ENCODE peak calls at places on chromosomes 3 and 15, in four cellular contexts. Y, V, E and H are unnamed samples.
A peak's percentile ranks its signal among the peaks of the same experiment; 100 is the strongest.

GRCh38 chr15:89301304-89302089 is 33.1 kb downstream of the POLG start:
- DNase-seq in Y (no peak), V (no peak), E (no peak), H (no peak)

GRCh38 chr3:158836312-158836711 is 34.5 kb downstream of the MFSD1 start:
- DNase-seq in E (no peak), Y (no peak), V (no peak), H (no peak)

GRCh38 chr3:30597131-30597768 is 9.2 kb upstream of the TGFBR2 start:
- DNase-seq in V (no peak), E (no peak), Y (no peak), H (no peak)

GRCh38 chr15:85768595-85769168 is 26.0 kb downstream of the KLHL25 start:
- DNase-seq in Y (no peak), E (no peak), V (no peak), H (no peak)

GRCh38 chr15:41801850-41802455 is 25.9 kb upstream of the JMJD7 start:
- DNase-seq in Y (no peak), V (no peak), E (no peak), H (no peak)

GRCh38 chr3:24591661-24592555 is 97.3 kb upstream of the THRB start:
- DNase-seq in E (no peak), V (no peak), Y (no peak), H (no peak)

GRCh38 chr3:69784854-69785523 is 45.7 kb downstream of the MITF start:
- DNase-seq in Y (peak; percentile 11), E (no peak), V (no peak), H (peak; percentile 91)

GRCh38 chr3:104909721-104910120 is 457.0 kb upstream of the ALCAM start:
- DNase-seq in V (no peak), E (no peak), Y (no peak), H (no peak)

GRCh38 chr3:57079221-57079831 is 18.9 kb downstream of the SPATA12 start:
- DNase-seq in Y (peak; percentile 93), V (peak; percentile 53), E (peak; percentile 16), H (peak; percentile 92)

GRCh38 chr3:101279162-101279561 is 41.2 kb downstream of the IMPG2 start:
- DNase-seq in E (no peak), Y (no peak), V (no peak), H (no peak)

GRCh38 chr3:51942603-51943450 is 664 bp downstream of the PARP3 start:
- DNase-seq in Y (peak; percentile 54), V (peak; percentile 67), E (peak; percentile 24), H (peak; percentile 66)

GRCh38 chr3:160098261-160098908 is 109.8 kb downstream of the IL12A start:
- DNase-seq in E (no peak), Y (no peak), V (no peak), H (peak; percentile 69)

GRCh38 chr3:186093271-186093900 is 15.5 kb downstream of the ETV5 start:
- DNase-seq in E (no peak), Y (no peak), V (no peak), H (peak; percentile 54)

GRCh38 chr3:13546667-13547171 is 2.2 kb upstream of the FBLN2 start:
- DNase-seq in E (no peak), Y (peak; percentile 71), V (no peak), H (peak; percentile 27)

GRCh38 chr15:85539491-85539890 is 159.1 kb downstream of the AKAP13 start:
- DNase-seq in V (no peak), Y (no peak), E (no peak), H (no peak)

DNA sequence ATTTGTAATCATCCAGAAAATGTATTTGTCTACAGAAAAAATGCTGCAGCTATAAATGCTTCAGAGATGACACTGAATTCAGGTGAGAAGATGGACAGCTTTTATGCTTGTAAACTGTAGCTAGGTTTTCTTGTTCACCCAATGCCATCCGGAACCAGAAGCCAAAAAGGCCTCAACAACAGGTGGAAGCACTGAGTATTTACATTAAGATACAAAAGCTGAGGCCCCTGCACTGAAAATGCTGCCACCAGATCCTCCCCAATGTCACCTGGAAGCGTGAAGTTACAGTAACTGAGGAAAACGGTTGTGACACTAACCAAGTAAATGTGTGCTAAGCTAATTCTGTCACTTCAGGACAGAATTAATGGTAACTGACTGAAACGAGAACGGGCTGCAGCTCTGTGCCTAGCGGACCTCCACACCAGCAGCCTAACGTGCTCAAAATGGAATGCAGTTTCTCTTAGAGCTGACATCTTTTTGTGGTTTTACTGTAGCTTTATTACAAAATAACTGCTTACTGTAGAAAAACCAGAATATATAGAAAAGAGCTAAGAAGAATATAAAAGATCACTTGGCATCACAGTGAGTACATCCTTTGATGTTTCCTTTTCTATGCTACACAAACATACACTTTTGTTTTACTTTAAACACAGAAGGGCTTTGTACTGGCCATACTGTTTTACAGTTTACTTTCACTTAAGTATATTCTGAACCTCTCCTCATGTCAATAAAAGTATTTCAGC is 7.6 kb downstream of the CHSY1 start:
- DNase-seq in V (no peak), E (no peak), Y (no peak), H (no peak)
- TF ChIP-seq EP300 in V (no peak), E (no peak), Y (no peak), H (no peak)

GRCh38 chr3:169968224-169968623 is 1.6 kb downstream of the SEC62 start:
- DNase-seq in V (no peak), Y (no peak), E (no peak), H (no peak)
- H3K36me3 ChIP-seq in V (no peaks in the 10 kb centered on the region), Y (peaks cover 24% of the 10 kb centered on the region), E (no peaks in the 10 kb centered on the region), H (no peaks in the 10 kb centered on the region)

GRCh38 chr3:38343797-38344594 is 2.6 kb upstream of the XYLB start:
- DNase-seq in V (no peak), E (no peak), Y (peak; percentile 30), H (no peak)

GRCh38 chr3:38348903-38349302 is 2.3 kb downstream of the XYLB start:
- DNase-seq in V (no peak), Y (no peak), E (no peak), H (peak; percentile 54)

GRCh38 chr3:38347421-38348200 is 1.0 kb downstream of the XYLB start:
- DNase-seq in Y (no peak), V (no peak), E (no peak), H (no peak)

GRCh38 chr3:38346584-38347410 is at the start of gene XYLB:
- DNase-seq in V (peak; percentile 91), Y (peak; percentile 95), E (peak; percentile 77), H (peak; percentile 98)

GRCh38 chr3:38345879-38346583 is 554 bp upstream of the XYLB start:
- DNase-seq in E (peak; percentile 9), V (no peak), Y (no peak), H (no peak)
- H3K4me3 ChIP-seq in E (peak overlapping the region; percentile 74), V (peak overlapping the region; percentile 93), Y (peak overlapping the region; percentile 82), H (peak overlapping the region; percentile 87)

GRCh38 chr3:71050521-71051258 is 532.8 kb downstream of the FOXP1 start:
- DNase-seq in V (no peak), E (no peak), Y (no peak), H (no peak)
- TF ChIP-seq EP300 in V (no peak), E (no peak), Y (no peak), H (no peak)

DNA sequence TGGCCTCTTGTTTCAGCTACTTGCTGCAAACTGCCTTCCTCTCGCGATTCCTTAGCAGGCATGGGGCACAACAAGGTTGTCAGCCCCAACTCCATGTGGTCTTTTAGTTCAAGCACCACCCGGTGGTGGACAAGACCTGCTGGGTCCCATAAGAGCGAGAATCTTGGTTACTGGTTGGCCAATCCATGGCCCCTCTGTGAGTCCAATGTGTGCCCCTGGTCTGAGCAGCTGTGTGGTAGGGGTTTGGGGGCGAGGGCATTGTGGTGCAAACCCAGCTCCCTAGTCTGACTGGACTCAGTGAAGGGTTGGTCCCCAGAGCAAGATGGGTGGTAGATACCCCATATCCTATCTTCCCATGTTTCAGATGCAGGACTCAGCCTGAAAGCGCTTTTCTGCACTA is 48.8 kb downstream of the MESD start:
- DNase-seq in Y (no peak), E (no peak), V (no peak), H (no peak)
- H3K36me3 ChIP-seq in Y (no peaks in the 10 kb centered on the region), E (no peaks in the 10 kb centered on the region), V (peaks cover 15% of the 10 kb centered on the region), H (peaks cover 40% of the 10 kb centered on the region)

GRCh38 chr15:60523056-60523455 is 44.1 kb upstream of the ICE2 start:
- DNase-seq in Y (no peak), V (no peak), E (no peak), H (no peak)

GRCh38 chr15:60528530-60528929 is 49.6 kb upstream of the ICE2 start:
- DNase-seq in V (no peak), E (no peak), Y (no peak), H (no peak)

GRCh38 chr15:60529332-60529731 is 50.4 kb upstream of the ICE2 start:
- DNase-seq in E (no peak), V (no peak), Y (no peak), H (no peak)

GRCh38 chr15:60525640-60526039 is 46.7 kb upstream of the ICE2 start:
- DNase-seq in V (no peak), E (no peak), Y (no peak), H (no peak)

GRCh38 chr15:60526127-60526616 is 47.2 kb upstream of the ICE2 start:
- DNase-seq in E (peak; percentile 57), Y (peak; percentile 42), V (peak; percentile 35), H (no peak)
- H3K4me3 ChIP-seq in E (no peak overlapping the region), Y (no peak overlapping the region), V (no peak overlapping the region), H (no peak overlapping the region)

GRCh38 chr15:93066103-93066725 is 22.8 kb downstream of the RGMA start:
- DNase-seq in Y (no peak), V (no peak), E (no peak), H (no peak)
- TF ChIP-seq EP300 in Y (no peak), V (no peak), E (no peak), H (no peak)